ENCODE peak calls at places on chromosomes 3 and 15, in four cellular contexts. One of them, this sample, is unnamed.

GRCh38 chr3:100796556-100796955 is 87.3 kb downstream of the TFG start:
- DNase-seq in activated CD8-positive, alpha-beta memory T cell treated with anti-CD3 and anti-CD28 coated beads for 24 hours: no peak
- DNase-seq in A172: peak; percentile 62
- DNase-seq in activated CD8-positive, alpha-beta T cell treated with anti-CD3 and anti-CD28 coated beads for 36 hours: no peak
- DNase-seq in this sample: no peak

GRCh38 chr3:156416846-156417581 is 137.9 kb downstream of the SSR3 start:
- DNase-seq in A172: no peak
- DNase-seq in activated CD8-positive, alpha-beta T cell treated with anti-CD3 and anti-CD28 coated beads for 36 hours: no peak
- DNase-seq in activated CD8-positive, alpha-beta memory T cell treated with anti-CD3 and anti-CD28 coated beads for 24 hours: no peak
- DNase-seq in this sample: no peak

GRCh38 chr3:127546970-127547733 is 43.4 kb downstream of the TPRA1 start:
- DNase-seq in activated CD8-positive, alpha-beta memory T cell treated with anti-CD3 and anti-CD28 coated beads for 24 hours: no peak
- DNase-seq in activated CD8-positive, alpha-beta T cell treated with anti-CD3 and anti-CD28 coated beads for 36 hours: no peak
- DNase-seq in A172: no peak
- DNase-seq in this sample: peak; percentile 68

GRCh38 chr15:60945196-60945595 is 283.9 kb downstream of the RORA start:
- DNase-seq in activated CD8-positive, alpha-beta T cell treated with anti-CD3 and anti-CD28 coated beads for 36 hours: no peak
- DNase-seq in A172: no peak
- DNase-seq in activated CD8-positive, alpha-beta memory T cell treated with anti-CD3 and anti-CD28 coated beads for 24 hours: no peak
- DNase-seq in this sample: no peak

GRCh38 chr3:101976473-101976872 is 127.2 kb downstream of the NFKBIZ start:
- DNase-seq in activated CD8-positive, alpha-beta memory T cell treated with anti-CD3 and anti-CD28 coated beads for 24 hours: no peak
- DNase-seq in A172: peak; percentile 10
- DNase-seq in activated CD8-positive, alpha-beta T cell treated with anti-CD3 and anti-CD28 coated beads for 36 hours: no peak
- DNase-seq in this sample: no peak

GRCh38 chr15:45457215-45457614 is 65.3 kb downstream of the SLC30A4 start:
- DNase-seq in A172: peak; percentile 14
- DNase-seq in activated CD8-positive, alpha-beta T cell treated with anti-CD3 and anti-CD28 coated beads for 36 hours: peak; percentile 23
- DNase-seq in activated CD8-positive, alpha-beta memory T cell treated with anti-CD3 and anti-CD28 coated beads for 24 hours: no peak
- DNase-seq in this sample: no peak

GRCh38 chr3:39140341-39140971 is 12.9 kb downstream of the CSRNP1 start:
- DNase-seq in activated CD8-positive, alpha-beta memory T cell treated with anti-CD3 and anti-CD28 coated beads for 24 hours: peak; percentile 56
- DNase-seq in activated CD8-positive, alpha-beta T cell treated with anti-CD3 and anti-CD28 coated beads for 36 hours: no peak
- DNase-seq in A172: no peak
- DNase-seq in this sample: no peak

GRCh38 chr15:60932051-60932915 is 296.8 kb downstream of the RORA start:
- DNase-seq in activated CD8-positive, alpha-beta T cell treated with anti-CD3 and anti-CD28 coated beads for 36 hours: peak; percentile 54
- DNase-seq in activated CD8-positive, alpha-beta memory T cell treated with anti-CD3 and anti-CD28 coated beads for 24 hours: peak; percentile 61
- DNase-seq in A172: peak; percentile 89
- DNase-seq in this sample: no peak

GRCh38 chr3:18438586-18438985 is 13.4 kb upstream of the SATB1 start:
- DNase-seq in activated CD8-positive, alpha-beta memory T cell treated with anti-CD3 and anti-CD28 coated beads for 24 hours: peak; percentile 72
- DNase-seq in A172: no peak
- DNase-seq in activated CD8-positive, alpha-beta T cell treated with anti-CD3 and anti-CD28 coated beads for 36 hours: peak; percentile 80
- DNase-seq in this sample: no peak

GRCh38 chr3:150170843-150171513 is 200.3 kb upstream of the PFN2 start:
- DNase-seq in A172: no peak
- DNase-seq in activated CD8-positive, alpha-beta T cell treated with anti-CD3 and anti-CD28 coated beads for 36 hours: no peak
- DNase-seq in activated CD8-positive, alpha-beta memory T cell treated with anti-CD3 and anti-CD28 coated beads for 24 hours: no peak
- DNase-seq in this sample: no peak

GRCh38 chr3:159839561-159840379 is 148.9 kb upstream of the IL12A start:
- DNase-seq in A172: no peak
- DNase-seq in activated CD8-positive, alpha-beta T cell treated with anti-CD3 and anti-CD28 coated beads for 36 hours: peak; percentile 21
- DNase-seq in activated CD8-positive, alpha-beta memory T cell treated with anti-CD3 and anti-CD28 coated beads for 24 hours: no peak
- DNase-seq in this sample: peak; percentile 90

GRCh38 chr15:71892335-71892734 is 82.0 kb downstream of the NR2E3 start:
- DNase-seq in activated CD8-positive, alpha-beta memory T cell treated with anti-CD3 and anti-CD28 coated beads for 24 hours: no peak
- DNase-seq in A172: no peak
- DNase-seq in activated CD8-positive, alpha-beta T cell treated with anti-CD3 and anti-CD28 coated beads for 36 hours: no peak
- DNase-seq in this sample: no peak